ENCODE peak calls at places on chromosomes 5 and 9, in four cellular contexts. N is H1, P is GM12892, E is GM12891. B is an unnamed sample.

GRCh38 chr5:1011741-1012315 is 3.2 kb downstream of the NKD2 start:
- DNase-seq in N (no peak), P (no peak), E (no peak), B (no peak)

GRCh38 chr9:94864183-94864582 is 137.7 kb downstream of the AOPEP start:
- DNase-seq in N (no peak), P (no peak), E (no peak), B (no peak)

GRCh38 chr9:36118706-36119105 is 17.8 kb upstream of the GLIPR2 start:
- DNase-seq in N (no peak), P (no peak), E (no peak), B (no peak)

GRCh38 chr5:124527220-124527991 is 219.0 kb downstream of the ZNF608 start:
- DNase-seq in N (no peak), P (no peak), E (no peak), B (peak; percentile 90)

GRCh38 chr5:130061746-130062145 is 157.5 kb downstream of the CHSY3 start:
- DNase-seq in N (no peak), P (no peak), E (no peak), B (no peak)

GRCh38 chr5:109125755-109126429 is 283.9 kb downstream of the PJA2 start:
- DNase-seq in N (no peak), P (no peak), E (no peak), B (no peak)

GRCh38 chr5:172010278-172010677 is 3.8 kb upstream of the FBXW11 start:
- DNase-seq in N (no peak), P (no peak), E (no peak), B (peak; percentile 10)

GRCh38 chr5:133520991-133521706 is 91.2 kb downstream of the FSTL4 start:
- DNase-seq in N (peak; percentile 24), P (no peak), E (no peak), B (no peak)

GRCh38 chr5:60687927-60688720 is 11.8 kb downstream of the DEPDC1B start:
- DNase-seq in N (no peak), P (no peak), E (no peak), B (peak; percentile 85)

GRCh38 chr5:55570026-55570425 is 35.3 kb upstream of the PLPP1 start:
- DNase-seq in N (no peak), P (no peak), E (no peak), B (no peak)

DNA sequence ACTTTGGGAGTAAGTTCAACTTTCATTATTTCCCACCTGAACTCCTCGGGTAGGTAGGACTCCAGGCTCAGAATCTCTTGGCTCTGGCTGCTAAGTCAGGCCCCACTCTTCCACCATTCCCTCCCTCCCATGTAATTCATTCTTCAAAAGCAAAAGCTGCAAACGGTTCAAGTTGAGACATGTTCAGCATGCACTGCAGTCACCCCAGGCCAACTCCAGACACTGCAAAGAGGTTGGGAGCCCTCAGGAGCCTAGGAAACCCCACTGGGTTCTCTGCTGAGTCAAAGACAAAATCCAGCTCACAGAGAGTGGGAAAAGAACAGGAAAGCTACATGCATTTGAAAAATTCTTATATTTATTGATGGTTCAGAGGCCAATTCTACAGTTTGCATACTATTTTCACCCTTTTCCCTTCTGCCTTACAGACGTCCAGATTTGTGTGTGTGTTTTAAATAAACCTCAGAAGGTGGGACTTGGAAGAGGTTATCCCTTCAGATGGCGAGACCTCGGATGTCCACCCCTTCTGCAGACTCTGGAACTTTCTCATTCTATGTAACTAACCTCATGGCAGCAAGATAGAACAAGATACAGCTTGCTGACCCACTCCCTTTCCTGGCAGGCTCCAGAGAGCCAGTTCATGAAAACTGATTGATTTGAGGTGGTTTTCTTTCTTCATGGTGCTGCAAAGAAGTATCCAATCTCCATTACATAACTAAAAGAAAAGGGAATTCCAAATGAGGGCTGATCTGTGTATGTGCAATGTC is 65.7 kb upstream of the EQTN start:
- DNase-seq in N (no peak), P (no peak), E (no peak), B (no peak)
- TF ChIP-seq TAF1 in N (no peak), P (no peak), E (no peak), B (no peak)

DNA sequence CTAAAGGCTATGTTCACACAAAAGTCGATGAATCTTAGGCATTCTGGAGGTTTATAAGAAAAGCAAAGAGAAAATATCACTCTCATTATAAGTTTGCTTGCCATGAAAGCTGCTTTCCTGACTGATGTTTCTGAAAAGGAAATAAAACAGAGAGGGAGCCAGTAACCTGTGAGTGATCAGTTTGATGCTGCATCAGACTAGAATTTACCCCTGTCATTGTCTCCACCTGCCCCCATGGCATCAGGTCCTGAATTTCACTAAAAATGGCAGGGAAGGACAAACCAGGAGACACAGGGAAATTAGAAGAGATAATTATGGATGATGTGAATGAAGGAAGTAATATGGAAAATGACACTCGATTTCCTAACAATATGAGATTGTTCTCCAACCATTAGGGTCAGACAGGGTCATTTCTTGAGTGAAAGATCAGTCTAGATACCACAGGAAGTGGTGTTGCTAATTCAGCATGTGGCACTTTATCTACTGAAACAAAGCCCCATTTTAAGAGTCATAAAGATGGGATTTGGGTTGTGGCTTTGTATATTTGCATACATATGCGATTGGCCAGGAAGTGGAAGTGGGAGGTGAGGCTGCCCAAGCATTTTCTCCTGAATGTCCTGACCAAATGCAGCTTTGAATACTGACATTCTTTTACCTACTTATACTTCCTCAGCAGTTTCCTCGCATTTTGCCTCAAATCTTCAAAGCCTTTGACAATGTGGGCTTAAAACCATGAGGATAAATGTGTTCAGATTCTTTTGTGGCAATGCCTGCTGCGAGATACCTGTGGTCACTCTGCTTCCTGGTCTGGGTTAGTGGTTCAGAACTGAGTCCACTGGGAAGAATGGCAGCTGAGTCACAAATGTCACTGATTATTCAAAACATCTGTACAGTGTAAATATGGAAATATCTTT is 29.7 kb downstream of the MEGF10 start:
- DNase-seq in N (no peak), P (no peak), E (no peak), B (no peak)
- TF ChIP-seq TAF1 in N (no peak), P (no peak), E (no peak), B (no peak)

DNA sequence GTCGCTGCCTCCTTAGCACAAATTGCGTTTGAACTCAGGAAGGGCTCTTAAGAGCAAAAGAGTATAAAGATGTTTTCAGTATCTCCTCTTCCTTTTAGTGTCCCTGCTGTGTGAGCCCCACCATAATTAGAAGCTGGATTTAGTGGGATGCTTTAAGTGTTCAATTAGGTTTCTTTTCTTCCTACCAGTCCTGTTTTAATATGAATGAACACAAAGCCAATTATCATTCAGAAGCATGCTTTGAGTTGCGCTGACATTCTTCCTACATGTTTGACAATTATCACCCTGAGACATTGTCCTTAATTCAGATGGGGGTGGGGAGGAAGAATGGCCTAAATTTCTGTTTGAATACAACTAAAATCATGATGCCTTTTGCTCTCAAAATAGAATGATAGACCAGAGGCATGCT is 537.4 kb downstream of the DTWD2 start:
- DNase-seq in N (no peak), P (no peak), E (no peak), B (no peak)
- TF ChIP-seq TAF1 in N (no peak), P (no peak), E (no peak), B (no peak)

GRCh38 chr9:38641985-38642864 is 21.8 kb upstream of the ANKRD18A start:
- DNase-seq in N (peak; percentile 72), P (no peak), E (no peak), B (peak; percentile 17)
- TF ChIP-seq TAF1 in N (no peak), P (no peak), E (no peak), B (no peak)

DNA sequence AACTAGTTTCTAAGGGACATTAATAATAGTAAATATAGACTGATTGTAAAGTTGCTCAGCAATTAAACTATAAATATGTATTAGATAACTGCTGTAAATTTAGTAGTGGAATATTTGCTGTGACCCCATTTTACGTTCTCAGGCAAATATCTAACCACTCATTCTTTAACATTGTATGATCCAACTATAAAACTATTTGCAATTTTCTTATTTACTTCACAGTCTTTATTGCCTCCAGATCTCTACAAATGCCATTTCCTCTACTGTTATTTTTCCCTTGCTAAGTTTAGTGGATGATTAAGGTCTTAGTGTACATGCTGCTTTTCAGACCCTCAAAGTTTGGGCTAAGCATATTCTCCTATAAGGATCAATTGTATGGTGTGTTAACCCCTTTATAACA is 526.2 kb upstream of the ST8SIA4 start:
- DNase-seq in N (no peak), P (no peak), E (no peak), B (no peak)
- TF ChIP-seq TAF1 in N (no peak), P (no peak), E (no peak), B (no peak)

GRCh38 chr9:127004946-127005769 is 90.6 kb downstream of the RALGPS1 start:
- DNase-seq in N (no peak), P (peak; percentile 50), E (peak; percentile 42), B (no peak)
- TF ChIP-seq TAF1 in N (no peak), P (no peak), E (no peak), B (no peak)

B was measured in HepG2.